ENCODE peak calls at places on chromosomes 11 and 22, in four cellular contexts. D is progenitor cell of endocrine pancreas, H is mesothelial cell of epicardium, E is fibroblast of lung. S is an unnamed sample.

GRCh38 chr11:72551571-72551970 is 117.2 kb upstream of the CLPB start:
- DNase-seq in H (no peak), E (no peak), D (no peak), S (no peak)

GRCh38 chr11:116793476-116794096 is 1.9 kb upstream of the APOA5 start:
- DNase-seq in E (no peak), H (no peak), D (no peak), S (no peak)

GRCh38 chr11:104705475-104706195 is 192.6 kb downstream of the CASP12 start:
- DNase-seq in D (no peak), E (peak; percentile 57), H (no peak), S (no peak)

GRCh38 chr22:37178350-37179125 is 9.5 kb downstream of the C1QTNF6 start:
- DNase-seq in D (no peak), E (peak; percentile 33), H (no peak), S (no peak)

GRCh38 chr22:47713880-47714452 is 951.5 kb downstream of the TBC1D22A start:
- DNase-seq in E (no peak), H (no peak), D (no peak), S (no peak)

GRCh38 chr11:19083166-19083565 is 22.6 kb upstream of the MRGPRX2 start:
- DNase-seq in E (no peak), D (no peak), H (no peak), S (no peak)

GRCh38 chr11:16945671-16946469 is 68.3 kb downstream of the PLEKHA7 start:
- DNase-seq in D (peak; percentile 30), E (peak; percentile 46), H (peak; percentile 73), S (no peak)

GRCh38 chr11:64844330-64845124 is at the start of gene CDC42BPG:
- DNase-seq in E (peak; percentile 53), D (peak; percentile 75), H (peak; percentile 81), S (peak; percentile 84)

GRCh38 chr22:33889748-33890147 is 30.5 kb downstream of the LARGE1 start:
- DNase-seq in H (no peak), D (no peak), E (no peak), S (no peak)

GRCh38 chr11:43261775-43262174 is 50.0 kb upstream of the API5 start:
- DNase-seq in H (no peak), D (no peak), E (no peak), S (no peak)

GRCh38 chr11:45655347-45655756 is 10.1 kb downstream of the CHST1 start:
- DNase-seq in E (peak; percentile 44), D (peak; percentile 76), H (peak; percentile 91), S (peak; percentile 93)

GRCh38 chr11:119493712-119494111 is 70.7 kb upstream of the THY1 start:
- DNase-seq in H (peak; percentile 79), D (peak; percentile 70), E (peak; percentile 25), S (no peak)

GRCh38 chr11:4921796-4922195 is 2.3 kb downstream of the OR51G1 start:
- DNase-seq in D (no peak), E (no peak), H (no peak), S (no peak)

GRCh38 chr11:77361184-77361583 is 59.7 kb upstream of the GDPD4 start:
- DNase-seq in D (no peak), H (no peak), E (peak; percentile 87), S (no peak)

GRCh38 chr22:45859231-45860161 is 117.5 kb downstream of the WNT7B start:
- DNase-seq in D (no peak), E (peak; percentile 65), H (no peak), S (no peak)

GRCh38 chr22:32341122-32341740 is 16.4 kb upstream of the RFPL3 start:
- DNase-seq in D (no peak), H (no peak), E (peak; percentile 18), S (no peak)

GRCh38 chr11:126310992-126311310 is 7.1 kb downstream of the DCPS start:
- DNase-seq in H (no peak), E (peak; percentile 9), D (no peak), S (no peak)

GRCh38 chr11:79471071-79471470 is 30.2 kb upstream of the TENM4 start:
- DNase-seq in D (no peak), H (no peak), E (no peak), S (no peak)

GRCh38 chr11:34564807-34565241 is 51.2 kb upstream of the ELF5 start:
- DNase-seq in E (peak; percentile 19), D (no peak), H (no peak), S (no peak)

GRCh38 chr22:49049691-49050090 is 778.0 kb downstream of the BRD1 start:
- DNase-seq in H (no peak), E (no peak), D (no peak), S (no peak)

GRCh38 chr11:38323961-38324761 is 1726.1 kb upstream of the RAG2 start:
- DNase-seq in H (no peak), E (peak; percentile 18), D (no peak), S (no peak)

GRCh38 chr11:63491614-63492372 is 826 bp upstream of the PLAAT5 start:
- DNase-seq in D (no peak), E (peak; percentile 84), H (no peak), S (no peak)

DNA sequence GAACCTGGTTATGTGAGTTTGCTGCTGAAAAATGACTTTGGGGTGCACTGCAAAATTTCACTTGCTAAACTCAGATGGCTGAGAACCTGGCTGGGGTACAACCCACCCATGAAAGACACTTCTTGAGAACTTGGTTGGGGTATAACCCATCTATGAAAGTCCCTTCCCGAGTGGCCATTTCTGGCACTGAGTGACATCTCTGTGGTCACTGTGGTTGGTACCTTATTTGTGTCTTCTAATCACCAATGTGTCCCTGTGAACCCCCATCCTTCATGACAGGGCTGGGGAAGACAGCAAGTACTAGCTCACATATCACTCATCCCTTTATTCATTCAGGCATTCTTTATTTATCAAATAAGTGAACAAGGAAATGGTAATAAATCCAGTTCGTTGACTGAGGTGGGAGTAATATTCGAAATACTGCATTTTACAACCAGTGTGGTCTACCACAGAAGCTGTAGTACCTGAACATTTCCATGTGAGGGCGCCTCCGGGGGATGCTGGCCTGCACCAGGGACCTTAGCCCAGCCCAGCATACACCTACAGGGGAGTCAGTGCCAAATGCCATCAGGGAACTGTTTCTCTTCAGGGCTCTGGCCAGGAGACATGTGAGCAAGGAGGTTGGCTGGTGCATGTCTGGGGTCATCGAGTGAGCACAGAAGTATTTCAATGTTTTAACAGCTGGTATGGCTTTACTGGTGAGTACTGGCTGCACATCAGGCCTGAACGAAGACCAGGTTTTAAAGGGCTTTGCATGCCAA is 122.1 kb downstream of the CSNK2A3 start:
- DNase-seq in D (no peak), E (no peak), H (no peak), S (no peak)
- TF ChIP-seq CTCF in D (peak; percentile 56), E (peak; percentile 31), H (peak; percentile 45), S (peak; percentile 37)

GRCh38 chr11:27864046-27865025 is 164.1 kb upstream of the BDNF start:
- DNase-seq in H (no peak), D (no peak), E (peak; percentile 54), S (no peak)
- TF ChIP-seq CTCF in H (no peak), D (no peak), E (no peak), S (no peak)

GRCh38 chr22:44805663-44806062 is 53.3 kb downstream of the ARHGAP8 start:
- DNase-seq in D (no peak), E (no peak), H (no peak), S (no peak)

GRCh38 chr22:44811141-44811540 is 58.8 kb downstream of the ARHGAP8 start:
- DNase-seq in D (no peak), E (no peak), H (no peak), S (no peak)

GRCh38 chr22:44807232-44807631 is 54.9 kb downstream of the ARHGAP8 start:
- DNase-seq in D (no peak), H (no peak), E (no peak), S (no peak)

GRCh38 chr22:44809456-44809855 is 57.1 kb downstream of the ARHGAP8 start:
- DNase-seq in E (no peak), H (no peak), D (no peak), S (no peak)

GRCh38 chr22:44807915-44808690 is 55.7 kb downstream of the ARHGAP8 start:
- DNase-seq in D (no peak), E (peak; percentile 8), H (no peak), S (no peak)
- TF ChIP-seq CTCF in D (peak; percentile 33), E (no peak), H (no peak), S (peak; percentile 30)

GRCh38 chr22:39598017-39598965 is 27.7 kb downstream of the CACNA1I start:
- DNase-seq in E (no peak), H (no peak), D (peak; percentile 68), S (no peak)
- TF ChIP-seq CTCF in E (no peak), H (no peak), D (peak; percentile 7), S (no peak)

GRCh38 chr11:109426442-109426841 is 4.5 kb downstream of the C11orf87 start:
- DNase-seq in D (no peak), H (no peak), E (no peak), S (no peak)
- TF ChIP-seq CTCF in D (peak; percentile 43), H (peak; percentile 43), E (peak; percentile 7), S (peak; percentile 17)

GRCh38 chr22:22878801-22879674 is 8.6 kb upstream of the IGLL5 start:
- DNase-seq in D (no peak), H (no peak), E (no peak), S (no peak)
- TF ChIP-seq CTCF in D (peak; percentile 7), H (no peak), E (no peak), S (no peak)

GRCh38 chr11:32489464-32489863 is 54.1 kb upstream of the WT1 start:
- DNase-seq in H (no peak), E (no peak), D (no peak), S (no peak)
- TF ChIP-seq CTCF in H (peak; percentile 18), E (no peak), D (no peak), S (no peak)

GRCh38 chr11:122910775-122911174 is 28.2 kb downstream of the JHY start:
- DNase-seq in E (peak; percentile 29), D (no peak), H (no peak), S (no peak)
- TF ChIP-seq CTCF in E (peak; percentile 26), D (peak; percentile 43), H (no peak), S (peak; percentile 31)

S was measured in D721Med.